ENCODE peak calls at places on chromosomes 5 and 9, in ten cellular contexts. Q is stimulated activated CD4-positive, alpha-beta T cell treated with anti-CD3 and anti-CD28 coated beads, Interleukin-4, amount 100 ng/mL, for 24 hours; K is HEK293T; T is NCI-H2029 treated with DMSO at 0.1 percent for 48 hours; Z is SHP77; I is head of caudate nucleus; Y is activated CD4-positive, alpha-beta T cell treated with anti-CD3 and anti-CD28 coated beads, Interleukin-2, amount 50 U/mL, for 1 hour; S is SJSA1; A is SK-N-DZ; V is astrocyte of the cerebellum. U is an unnamed sample.

GRCh38 chr9:15155826-15156225 is 151.2 kb downstream of the TTC39B start:
- DNase-seq in Y (no peak), T (no peak), I (no peak), S (no peak), Z (peak; percentile 16), V (no peak), K (no peak), A (no peak), Q (no peak), U (peak; percentile 49)

GRCh38 chr5:1441166-1441865 is 3.9 kb downstream of the SLC6A3 start:
- DNase-seq in S (peak; percentile 42), A (no peak), Q (no peak), V (no peak), I (no peak), K (no peak), Z (no peak), T (no peak), Y (no peak), U (no peak)

GRCh38 chr5:145887976-145888574 is 15.3 kb upstream of the GRXCR2 start:
- DNase-seq in Q (no peak), V (peak; percentile 39), A (peak; percentile 47), Z (peak; percentile 32), Y (no peak), K (peak; percentile 58), S (no peak), I (peak; percentile 22), T (no peak), U (peak; percentile 36)

GRCh38 chr5:80172067-80172690 is 83.7 kb downstream of the SERINC5 start:
- DNase-seq in Y (no peak), V (no peak), K (no peak), T (no peak), S (no peak), Q (no peak), A (no peak), I (no peak), Z (no peak), U (no peak)

GRCh38 chr5:34686762-34687268 is 30.7 kb downstream of the RAI14 start:
- DNase-seq in S (peak; percentile 77), T (no peak), I (peak; percentile 33), A (no peak), V (peak; percentile 95), Q (no peak), Z (peak; percentile 14), Y (no peak), K (peak; percentile 58), U (peak; percentile 13)

GRCh38 chr5:27266184-27266583 is 227.8 kb upstream of the CDH9 start:
- DNase-seq in S (no peak), A (no peak), Y (no peak), K (no peak), T (no peak), Q (no peak), V (no peak), I (no peak), Z (no peak), U (no peak)

GRCh38 chr5:62475072-62475471 is 62.5 kb downstream of the IPO11 start:
- DNase-seq in V (peak; percentile 36), T (no peak), K (no peak), A (no peak), S (peak; percentile 48), Y (no peak), Z (no peak), Q (no peak), I (no peak), U (no peak)

GRCh38 chr5:56183507-56183906 is 49.6 kb downstream of the ANKRD55 start:
- DNase-seq in Y (no peak), Q (no peak), I (no peak), V (peak; percentile 82), K (no peak), A (no peak), S (peak; percentile 61), T (no peak), Z (no peak), U (no peak)

GRCh38 chr5:74415695-74416102 is 224.8 kb downstream of the ENC1 start:
- DNase-seq in S (no peak), K (no peak), Y (no peak), T (peak; percentile 78), Z (peak; percentile 58), V (no peak), A (no peak), Q (no peak), I (no peak), U (no peak)

GRCh38 chr5:169567079-169567478 is 16.5 kb upstream of the SPDL1 start:
- DNase-seq in Z (no peak), V (no peak), A (no peak), Q (no peak), K (no peak), Y (no peak), S (no peak), T (no peak), I (no peak), U (no peak)

GRCh38 chr5:142800776-142801494 is 30.8 kb downstream of the ARHGAP26 start:
- DNase-seq in V (no peak), Y (peak; percentile 31), S (no peak), T (no peak), Z (no peak), K (no peak), A (no peak), Q (peak; percentile 34), I (no peak), U (no peak)

GRCh38 chr5:12951846-12952245 is 992.6 kb downstream of the DNAH5 start:
- DNase-seq in Z (no peak), A (no peak), T (no peak), S (no peak), Q (no peak), V (no peak), I (no peak), Y (no peak), K (no peak), U (no peak)

GRCh38 chr9:129142115-129142514 is 30.9 kb downstream of the PTPA start:
- DNase-seq in Y (no peak), T (no peak), K (no peak), S (no peak), V (no peak), Z (no peak), Q (no peak), A (no peak), I (no peak), U (no peak)

GRCh38 chr5:52990531-52990925 is 1.4 kb downstream of the ITGA2 start:
- DNase-seq in S (no peak), Y (no peak), A (no peak), T (no peak), Z (no peak), V (no peak), K (no peak), Q (no peak), I (no peak), U (no peak)

GRCh38 chr5:78533356-78533755 is 115.2 kb downstream of the LHFPL2 start:
- DNase-seq in V (no peak), Z (no peak), S (no peak), Q (no peak), K (no peak), A (peak; percentile 31), I (no peak), Y (no peak), T (no peak), U (peak; percentile 53)

GRCh38 chr5:27708579-27708978 is 670.2 kb upstream of the CDH9 start:
- DNase-seq in V (no peak), A (no peak), S (no peak), I (no peak), Q (no peak), Z (no peak), K (no peak), T (no peak), Y (no peak), U (no peak)

GRCh38 chr5:151023651-151024050 is 3.3 kb downstream of the GPX3 start:
- DNase-seq in I (no peak), K (no peak), Q (no peak), V (no peak), T (no peak), Y (no peak), A (no peak), S (no peak), Z (no peak), U (peak; percentile 27)

GRCh38 chr5:68012429-68012828 is 203.1 kb upstream of the PIK3R1 start:
- DNase-seq in V (no peak), I (no peak), Z (no peak), K (no peak), Y (no peak), A (no peak), S (no peak), T (no peak), Q (no peak), U (no peak)

GRCh38 chr5:68251804-68252648 is 36.5 kb downstream of the PIK3R1 start:
- DNase-seq in T (no peak), Q (no peak), S (no peak), V (peak; percentile 34), Y (no peak), I (no peak), K (no peak), A (peak; percentile 64), Z (no peak), U (peak; percentile 53)

GRCh38 chr9:121282309-121283071 is 14.5 kb downstream of the GSN start:
- DNase-seq in T (no peak), I (no peak), Q (no peak), A (no peak), K (no peak), Z (no peak), V (no peak), Y (no peak), S (peak; percentile 60), U (peak; percentile 79)